ENCODE peak calls at places on chromosome 11, in nine cellular contexts. T is sigmoid colon, O is SK-N-SH, E is ovary, K is A549, M is tibial nerve, L is stomach, A is HepG2, D is esophagus muscularis mucosa. Z is an unnamed sample.
A peak's percentile ranks its signal among the peaks of the same experiment; 100 is the strongest.

GRCh38 chr11:128189823-128190222 is 397.5 kb downstream of the ETS1 start:
- DNase-seq in T (no peak), O (no peak), E (no peak), K (no peak), M (no peak), L (no peak), A (no peak), D (no peak), Z (no peak)

GRCh38 chr11:6611092-6612007 is 666 bp downstream of the TAF10 start:
- DNase-seq in T (peak; percentile 84), O (no peak), E (peak; percentile 54), K (no peak), M (no peak), L (no peak), A (no peak), D (no peak), Z (no peak)

GRCh38 chr11:9446230-9446629 is 14.6 kb upstream of the ZNF143 start:
- DNase-seq in T (no peak), O (no peak), E (no peak), K (no peak), M (no peak), L (no peak), A (no peak), D (no peak), Z (no peak)

GRCh38 chr11:61645179-61645868 is 34.9 kb upstream of the DAGLA start:
- DNase-seq in T (no peak), O (peak; percentile 59), E (no peak), K (no peak), M (no peak), L (no peak), A (no peak), D (no peak), Z (no peak)

GRCh38 chr11:111870522-111870886 is 877 bp downstream of the ALG9 start:
- DNase-seq in T (no peak), O (no peak), E (no peak), K (no peak), M (no peak), L (no peak), A (no peak), D (no peak), Z (no peak)

GRCh38 chr11:13320688-13321087 is 43.1 kb downstream of the BMAL1 start:
- DNase-seq in T (no peak), O (no peak), E (no peak), K (no peak), M (no peak), L (no peak), A (no peak), D (no peak), Z (no peak)

GRCh38 chr11:85813721-85814120 is 2.8 kb upstream of the SYTL2 start:
- DNase-seq in T (no peak), O (no peak), E (no peak), K (no peak), M (no peak), L (peak; percentile 57), A (peak; percentile 9), D (no peak), Z (no peak)

GRCh38 chr11:124113890-124114289 is 1.4 kb upstream of the VWA5A start:
- DNase-seq in T (no peak), O (no peak), E (no peak), K (no peak), M (no peak), L (no peak), A (no peak), D (no peak), Z (no peak)

GRCh38 chr11:125519865-125520834 is 24.1 kb upstream of the FEZ1 start:
- DNase-seq in T (no peak), O (no peak), E (no peak), K (no peak), M (no peak), L (no peak), A (no peak), D (no peak), Z (no peak)

GRCh38 chr11:18492888-18493287 is 33.9 kb downstream of the TSG101 start:
- DNase-seq in T (no peak), O (no peak), E (no peak), K (no peak), M (no peak), L (no peak), A (no peak), D (no peak), Z (no peak)

GRCh38 chr11:118283756-118284350 is 19.8 kb upstream of the MPZL2 start:
- DNase-seq in T (no peak), O (no peak), E (no peak), K (no peak), M (no peak), L (no peak), A (no peak), D (no peak), Z (no peak)

GRCh38 chr11:126132319-126132718 is 69.7 kb upstream of the CDON start:
- DNase-seq in T (peak; percentile 75), O (no peak), E (no peak), K (no peak), M (no peak), L (peak; percentile 70), A (no peak), D (no peak), Z (no peak)

GRCh38 chr11:46222485-46223251 is 54.8 kb upstream of the CREB3L1 start:
- DNase-seq in T (no peak), O (no peak), E (no peak), K (no peak), M (no peak), L (no peak), A (no peak), D (no peak), Z (no peak)

GRCh38 chr11:76369406-76369805 is 11.5 kb downstream of the THAP12 start:
- DNase-seq in T (no peak), O (no peak), E (no peak), K (no peak), M (no peak), L (peak; percentile 32), A (no peak), D (no peak), Z (no peak)

GRCh38 chr11:33402066-33402465 is 144.9 kb downstream of the HIPK3 start:
- DNase-seq in T (no peak), O (no peak), E (no peak), K (no peak), M (no peak), L (no peak), A (no peak), D (no peak), Z (no peak)

GRCh38 chr11:57974830-57975229 is 48.9 kb upstream of the OR9Q1 start:
- DNase-seq in T (no peak), O (no peak), E (no peak), K (no peak), M (no peak), L (no peak), A (no peak), D (peak; percentile 82), Z (no peak)
- TF ChIP-seq EP300 in T (no peak), O (no peak), E (no peak), K (no peak), M (no peak), L (no peak), A (no peak), D (no peak), Z (no peak)

GRCh38 chr11:122204206-122204605 is 88.2 kb upstream of the BLID start:
- DNase-seq in T (no peak), O (no peak), E (no peak), K (no peak), M (no peak), L (no peak), A (no peak), D (no peak), Z (no peak)
- H3K27ac ChIP-seq in T (no peak overlapping the region), O (no peak overlapping the region), E (peak overlapping the region; percentile 40), K (peak overlapping the region; percentile 90), M (no peak overlapping the region), L (no peak overlapping the region), A (no peak overlapping the region), D (no peak overlapping the region), Z (peak overlapping the region; percentile 68)

GRCh38 chr11:78659326-78660319 is 85.0 kb upstream of the NARS2 start:
- DNase-seq in T (no peak), O (no peak), E (no peak), K (no peak), M (no peak), L (no peak), A (no peak), D (no peak), Z (no peak)
- TF ChIP-seq EP300 in T (no peak), O (no peak), E (no peak), K (no peak), M (no peak), L (no peak), A (no peak), D (no peak), Z (no peak)

GRCh38 chr11:78248903-78249302 is 60.2 kb downstream of the USP35 start:
- DNase-seq in T (no peak), O (no peak), E (no peak), K (no peak), M (no peak), L (no peak), A (no peak), D (no peak), Z (no peak)
- H3K27ac ChIP-seq in T (no peak overlapping the region), O (no peak overlapping the region), E (no peak overlapping the region), K (no peak overlapping the region), M (no peak overlapping the region), L (no peak overlapping the region), A (no peak overlapping the region), D (no peak overlapping the region), Z (no peak overlapping the region)

DNA sequence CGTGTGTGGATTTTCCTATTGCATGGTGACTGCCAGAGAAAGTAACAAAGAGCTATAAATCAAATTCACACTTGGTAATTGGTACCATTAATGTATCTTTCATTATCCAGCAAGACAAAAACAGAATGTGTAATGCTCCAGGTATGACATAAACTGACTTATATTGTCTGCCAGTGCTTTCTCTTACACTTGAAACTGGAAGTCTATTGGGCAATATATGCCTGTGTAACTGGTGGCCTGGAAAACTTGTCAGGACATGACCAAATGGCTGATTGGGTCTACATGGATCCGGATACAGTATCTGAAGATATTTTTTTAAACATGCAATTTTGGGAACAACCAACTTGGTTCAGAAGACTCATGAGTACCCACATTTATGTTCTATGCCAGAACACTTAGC is 174.6 kb upstream of the ARHGAP42 start:
- DNase-seq in T (no peak), O (no peak), E (no peak), K (no peak), M (no peak), L (no peak), A (no peak), D (no peak), Z (no peak)
- TF ChIP-seq EP300 in T (no peak), O (no peak), E (no peak), K (no peak), M (no peak), L (no peak), A (no peak), D (no peak), Z (no peak)

DNA sequence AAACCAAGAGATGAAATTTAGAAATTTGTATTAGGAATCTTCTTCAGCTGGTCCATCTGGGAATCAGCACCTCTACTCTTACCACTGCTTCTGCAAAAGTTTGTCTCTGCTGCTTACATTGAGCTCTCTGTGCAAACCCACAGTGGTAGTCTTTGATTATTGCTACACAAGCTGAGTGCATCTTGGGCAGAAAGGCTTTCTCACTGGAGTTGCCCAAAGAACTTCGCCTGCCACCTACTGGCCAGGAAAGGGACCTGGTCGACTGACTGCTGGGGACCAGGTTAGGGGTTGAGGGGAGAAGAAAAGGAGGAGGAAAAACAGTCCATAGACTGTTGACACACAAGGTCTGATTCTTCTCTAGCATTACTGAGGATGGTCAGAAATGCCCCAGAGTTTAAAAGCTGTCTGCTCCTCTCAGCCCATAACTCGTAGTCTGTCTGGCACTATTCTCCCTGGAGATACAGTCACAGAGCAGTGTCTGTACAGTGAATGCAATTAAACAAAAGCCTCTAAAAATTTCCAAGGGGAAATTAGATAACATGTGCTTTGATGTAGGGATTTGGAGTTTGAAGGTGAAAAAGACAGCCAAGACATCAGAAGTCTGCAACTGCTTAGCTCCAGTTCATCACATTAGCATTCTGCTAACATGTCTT is 215.0 kb upstream of the CTSC start:
- DNase-seq in T (no peak), O (peak; percentile 23), E (peak; percentile 16), K (peak; percentile 41), M (no peak), L (peak; percentile 40), A (peak; percentile 39), D (no peak), Z (no peak)
- H3K27ac ChIP-seq in T (no peak overlapping the region), O (no peak overlapping the region), E (no peak overlapping the region), K (no peak overlapping the region), M (no peak overlapping the region), L (no peak overlapping the region), A (no peak overlapping the region), D (no peak overlapping the region), Z (no peak overlapping the region)

Z was measured in suprapubic skin.